ENCODE peak calls at places on chromosomes 7 and 10, in nine cellular contexts. O is AML-193; R is stimulated activated CD8-positive, alpha-beta memory T cell treated with anti-CD3 and anti-CD28 coated beads, Interleukin-12 subunit alpha, Interleukin-12 subunit beta, amount 100 ng/mL, for 4 hours; N is GM12878; Q is HT-29; T is mesendoderm; L is HuH-7.5; W is M059J; P is endothelial cell of umbilical vein. C is an unnamed sample.

GRCh38 chr10:17872191-17873091 is 63.3 kb downstream of the MRC1 start:
- DNase-seq in O (peak; percentile 14), L (no peak), Q (peak; percentile 6), R (no peak), P (peak; percentile 73), N (no peak), W (peak; percentile 10), T (peak; percentile 49), C (peak; percentile 9)

GRCh38 chr7:84568786-84569185 is 374.2 kb upstream of the SEMA3A start:
- DNase-seq in T (no peak), L (no peak), P (no peak), O (no peak), W (no peak), R (no peak), N (no peak), Q (no peak), C (no peak)

GRCh38 chr10:34169677-34170076 is 645.4 kb downstream of the PARD3 start:
- DNase-seq in O (no peak), P (no peak), T (no peak), R (no peak), N (no peak), Q (no peak), L (no peak), W (no peak), C (no peak)

GRCh38 chr10:10044959-10045764 is 972.5 kb upstream of the CELF2 start:
- DNase-seq in P (no peak), O (no peak), T (no peak), L (no peak), R (no peak), N (no peak), W (no peak), Q (no peak), C (no peak)

GRCh38 chr10:6136215-6137201 is 47.7 kb downstream of the RBM17 start:
- DNase-seq in T (peak; percentile 23), O (no peak), W (peak; percentile 68), R (no peak), P (no peak), N (peak; percentile 66), L (no peak), Q (no peak), C (peak; percentile 64)

GRCh38 chr7:158495780-158496179 is 91.8 kb downstream of the PTPRN2 start:
- DNase-seq in T (peak; percentile 71), N (no peak), P (no peak), O (no peak), W (peak; percentile 49), Q (peak; percentile 73), L (peak; percentile 48), R (no peak), C (no peak)

GRCh38 chr7:28383949-28384348 is 28.4 kb upstream of the CREB5 start:
- DNase-seq in R (no peak), O (no peak), N (no peak), Q (no peak), T (no peak), W (no peak), P (no peak), L (no peak), C (no peak)

GRCh38 chr10:125153693-125154490 is 6.5 kb downstream of the CTBP2 start:
- DNase-seq in W (peak; percentile 43), O (no peak), L (no peak), R (no peak), N (no peak), P (peak; percentile 42), T (no peak), Q (peak; percentile 41), C (peak; percentile 68)

GRCh38 chr7:152899482-152900166 is 140.1 kb downstream of the ACTR3B start:
- DNase-seq in N (no peak), R (no peak), Q (peak; percentile 49), P (no peak), L (no peak), O (no peak), T (no peak), W (peak; percentile 9), C (peak; percentile 42)

GRCh38 chr10:33132626-33133025 is 174.6 kb upstream of the ITGB1 start:
- DNase-seq in T (no peak), P (no peak), W (peak; percentile 34), L (no peak), Q (no peak), N (no peak), O (no peak), R (no peak), C (peak; percentile 61)

GRCh38 chr10:118911361-118911760 is 118.2 kb upstream of the NANOS1 start:
- DNase-seq in P (peak; percentile 12), T (peak; percentile 74), R (no peak), L (no peak), O (no peak), W (peak; percentile 82), N (no peak), Q (peak; percentile 21), C (peak; percentile 22)

GRCh38 chr7:2613113-2613925 is 18.5 kb upstream of the TTYH3 start:
- DNase-seq in T (no peak), R (no peak), Q (no peak), O (no peak), W (no peak), N (no peak), L (no peak), P (no peak), C (no peak)

GRCh38 chr7:128032605-128033235 is 1.5 kb upstream of the LRRC4 start:
- DNase-seq in T (peak; percentile 68), O (no peak), R (no peak), N (no peak), Q (no peak), W (no peak), P (no peak), L (no peak), C (no peak)

GRCh38 chr10:132958886-132959295 is 16.5 kb upstream of the CFAP46 start:
- DNase-seq in N (no peak), Q (no peak), R (no peak), P (no peak), W (no peak), O (no peak), T (no peak), L (no peak), C (no peak)

GRCh38 chr10:59033622-59034021 is 142.8 kb upstream of the PHYHIPL start:
- DNase-seq in R (no peak), W (peak; percentile 18), P (no peak), L (no peak), Q (no peak), T (no peak), N (no peak), O (no peak), C (peak; percentile 30)

GRCh38 chr7:94907420-94908203 is at the start of gene PPP1R9A:
- DNase-seq in O (no peak), N (no peak), Q (peak; percentile 74), R (no peak), L (peak; percentile 63), T (peak; percentile 90), W (peak; percentile 35), P (peak; percentile 23), C (peak; percentile 19)

GRCh38 chr7:31688990-31689389 is 2.0 kb downstream of the PPP1R17 start:
- DNase-seq in O (no peak), T (no peak), P (no peak), R (no peak), N (no peak), L (no peak), Q (no peak), W (no peak), C (no peak)

GRCh38 chr7:77843194-77843593 is 44.6 kb downstream of the PHTF2 start:
- DNase-seq in L (no peak), O (peak; percentile 24), T (no peak), N (no peak), Q (no peak), P (no peak), R (no peak), W (no peak), C (no peak)

GRCh38 chr7:129203050-129203741 is 14.8 kb downstream of the SMO start:
- DNase-seq in W (no peak), N (no peak), T (no peak), Q (no peak), P (no peak), O (no peak), L (no peak), R (no peak), C (no peak)

GRCh38 chr10:5565671-5566581 is 41.2 kb downstream of the CALML3 start:
- DNase-seq in N (no peak), O (no peak), Q (no peak), W (peak; percentile 83), L (no peak), P (no peak), T (no peak), R (no peak), C (no peak)

GRCh38 chr7:44471850-44472249 is 18.6 kb downstream of the NUDCD3 start:
- DNase-seq in L (no peak), N (no peak), P (no peak), R (no peak), W (no peak), Q (no peak), T (peak; percentile 34), O (no peak), C (peak; percentile 28)

GRCh38 chr7:128919241-128919640 is 8.7 kb upstream of the KCP start:
- DNase-seq in T (no peak), Q (no peak), O (no peak), W (no peak), L (no peak), R (no peak), P (no peak), N (no peak), C (no peak)

C was measured in renal cortical epithelial cell.